ENCODE peak calls at places on chromosomes 13 and 19, in four cellular contexts. E is choroid plexus epithelial cell, N is mesothelial cell of epicardium, D is endothelial cell. C is an unnamed sample.

GRCh38 chr13:50127017-50127725 is 111.9 kb downstream of the KCNRG start:
- DNase-seq in E (peak), N (peak), D (peak), C (no peak)

GRCh38 chr13:44826586-44827350 is 162.5 kb downstream of the NUFIP1 start:
- DNase-seq in E (no peak), N (no peak), D (no peak), C (no peak)

GRCh38 chr13:79194727-79195126 is 211.3 kb downstream of the RBM26 start:
- DNase-seq in E (no peak), N (no peak), D (no peak), C (no peak)

GRCh38 chr13:69306766-69307165 is 800.9 kb upstream of the ATXN8OS start:
- DNase-seq in E (no peak), N (no peak), D (no peak), C (no peak)

GRCh38 chr13:72295173-72295572 is 428.2 kb upstream of the DACH1 start:
- DNase-seq in E (peak), N (no peak), D (peak), C (no peak)

GRCh38 chr13:94009696-94010095 is 469.8 kb downstream of the DCT start:
- DNase-seq in E (peak), N (no peak), D (no peak), C (no peak)

GRCh38 chr19:1163283-1163933 is 10.7 kb downstream of the SBNO2 start:
- DNase-seq in E (no peak), N (no peak), D (no peak), C (no peak)

GRCh38 chr19:48780684-48781391 is 25.5 kb downstream of the FGF21 start:
- DNase-seq in E (peak), N (no peak), D (no peak), C (no peak)

GRCh38 chr19:44905437-44906160 is at the start of gene APOE:
- DNase-seq in E (peak), N (peak), D (peak), C (no peak)

GRCh38 chr13:88068975-88069374 is 397.8 kb downstream of the SLITRK5 start:
- DNase-seq in E (no peak), N (no peak), D (peak), C (no peak)

GRCh38 chr13:85148009-85148408 is 651.2 kb downstream of the SLITRK6 start:
- DNase-seq in E (peak), N (no peak), D (no peak), C (no peak)

GRCh38 chr13:87677334-87678234 is 6.4 kb downstream of the SLITRK5 start:
- DNase-seq in E (no peak), N (no peak), D (peak), C (no peak)

GRCh38 chr19:29188289-29188688 is 24.7 kb downstream of the UQCRFS1 start:
- DNase-seq in E (no peak), N (no peak), D (no peak), C (no peak)

GRCh38 chr13:57409121-57409520 is 222.4 kb upstream of the PCDH17 start:
- DNase-seq in E (no peak), N (no peak), D (no peak), C (no peak)

GRCh38 chr13:111114362-111115050 is 604 bp upstream of the ARHGEF7 start:
- DNase-seq in E (peak), N (peak), D (peak), C (no peak)

GRCh38 chr19:38384209-38385027 is 3.4 kb downstream of the GGN start:
- DNase-seq in E (peak), N (no peak), D (peak), C (no peak)
- TF ChIP-seq CTCF in E (peak), N (no peak), D (no peak), C (peak)

GRCh38 chr19:55252760-55253159 is 6.1 kb downstream of the PPP6R1 start:
- DNase-seq in E (no peak), N (no peak), D (no peak), C (no peak)
- TF ChIP-seq CTCF in E (no peak), N (no peak), D (no peak), C (no peak)

GRCh38 chr19:46015961-46016425 is 6.9 kb downstream of the PGLYRP1 start:
- DNase-seq in E (no peak), N (no peak), D (peak), C (no peak)

GRCh38 chr19:46017874-46018675 is 4.8 kb downstream of the PGLYRP1 start:
- DNase-seq in E (no peak), N (no peak), D (no peak), C (no peak)

GRCh38 chr19:46016426-46017094 is 6.3 kb downstream of the PGLYRP1 start:
- DNase-seq in E (peak), N (peak), D (peak), C (peak)

GRCh38 chr19:46018729-46019251 is 4.1 kb downstream of the PGLYRP1 start:
- DNase-seq in E (no peak), N (no peak), D (no peak), C (no peak)

DNA sequence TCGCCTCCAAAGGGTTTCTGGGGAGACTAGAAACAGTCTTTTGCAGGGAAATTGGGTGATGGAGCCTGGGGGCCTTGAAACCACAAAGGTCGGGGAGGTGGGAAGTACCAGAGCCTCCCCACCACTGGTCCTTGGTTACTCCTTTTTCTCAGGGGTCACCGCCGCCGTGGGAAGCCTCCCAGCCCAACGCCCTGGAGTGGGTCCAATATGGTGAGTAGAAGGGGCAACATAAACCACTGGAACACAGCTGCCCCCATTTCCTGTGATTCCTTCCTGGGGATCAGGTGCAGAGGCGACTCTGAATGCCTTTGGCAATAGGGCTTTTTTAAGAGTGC is 5.8 kb downstream of the PGLYRP1 start:
- DNase-seq in E (no peak), N (no peak), D (no peak), C (no peak)
- TF ChIP-seq CTCF in E (no peak), N (peak), D (peak), C (no peak)

GRCh38 chr19:12665281-12665573 is 1.3 kb downstream of the MAN2B1 start:
- DNase-seq in E (no peak), N (no peak), D (no peak), C (no peak)

GRCh38 chr19:12667903-12668302 is 1.3 kb downstream of the WDR83 start:
- DNase-seq in E (no peak), N (no peak), D (no peak), C (no peak)

GRCh38 chr19:12664406-12665280 is 1.9 kb downstream of the MAN2B1 start:
- DNase-seq in E (no peak), N (no peak), D (no peak), C (no peak)

GRCh38 chr19:12665646-12666304 is 767 bp downstream of the MAN2B1 start:
- DNase-seq in E (no peak), N (no peak), D (no peak), C (no peak)

DNA sequence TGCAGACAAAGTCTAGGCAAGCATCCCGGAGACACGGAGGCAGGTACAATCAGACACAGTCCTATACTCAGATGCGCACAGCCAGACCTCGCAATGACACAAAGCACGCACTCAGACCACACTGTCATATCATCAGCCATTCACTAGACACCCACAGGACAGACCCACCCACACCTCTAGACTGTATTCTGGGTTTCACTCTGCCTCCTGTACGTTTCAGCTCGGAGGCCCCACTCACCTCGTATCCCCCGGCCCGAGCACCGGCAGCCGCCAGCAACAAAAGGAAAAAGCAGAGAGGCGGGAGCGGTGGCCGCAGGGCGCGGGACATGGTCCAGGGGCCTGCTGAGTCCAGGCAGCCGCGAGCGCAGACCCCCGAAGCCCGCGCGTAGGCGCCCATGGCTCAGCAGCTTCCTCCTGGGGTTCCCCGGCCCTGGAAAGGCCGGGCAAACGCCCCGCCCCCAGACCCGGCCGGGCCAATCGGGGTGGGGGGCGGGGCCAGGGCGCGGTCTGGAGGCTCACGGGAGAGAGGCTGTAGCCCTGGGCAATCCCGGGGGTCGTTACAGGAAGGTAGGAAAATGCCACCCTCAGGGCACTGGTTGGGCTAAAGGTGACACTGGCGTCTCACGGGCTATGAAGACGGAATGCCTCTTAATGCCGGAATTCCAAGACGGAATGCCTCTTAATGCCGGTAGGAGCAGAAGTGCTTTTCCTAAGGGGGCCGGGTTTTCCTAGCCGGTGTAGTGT is at the start of the genes MAN2B1 and WDR83:
- DNase-seq in E (peak), N (peak), D (peak), C (peak)
- TF ChIP-seq CTCF in E (no peak), N (no peak), D (no peak), C (no peak)

GRCh38 chr13:30257433-30258099 is 49.8 kb downstream of the KATNAL1 start:
- DNase-seq in E (peak), N (no peak), D (no peak), C (no peak)

GRCh38 chr13:30256713-30257432 is 50.5 kb downstream of the KATNAL1 start:
- DNase-seq in E (peak), N (no peak), D (no peak), C (no peak)

GRCh38 chr13:30253830-30254229 is 53.5 kb downstream of the KATNAL1 start:
- DNase-seq in E (no peak), N (no peak), D (no peak), C (no peak)

GRCh38 chr13:30255696-30256095 is 51.7 kb downstream of the KATNAL1 start:
- DNase-seq in E (no peak), N (no peak), D (no peak), C (no peak)
- TF ChIP-seq CTCF in E (peak), N (no peak), D (no peak), C (no peak)

GRCh38 chr13:73849292-73849691 is 284.9 kb downstream of the KLF12 start:
- DNase-seq in E (peak), N (no peak), D (peak), C (no peak)
- TF ChIP-seq CTCF in E (peak), N (no peak), D (peak), C (peak)

GRCh38 chr19:8988204-8988603 is 22.0 kb downstream of the MUC16 start:
- DNase-seq in E (no peak), N (no peak), D (no peak), C (no peak)
- TF ChIP-seq CTCF in E (no peak), N (peak), D (peak), C (no peak)

DNA sequence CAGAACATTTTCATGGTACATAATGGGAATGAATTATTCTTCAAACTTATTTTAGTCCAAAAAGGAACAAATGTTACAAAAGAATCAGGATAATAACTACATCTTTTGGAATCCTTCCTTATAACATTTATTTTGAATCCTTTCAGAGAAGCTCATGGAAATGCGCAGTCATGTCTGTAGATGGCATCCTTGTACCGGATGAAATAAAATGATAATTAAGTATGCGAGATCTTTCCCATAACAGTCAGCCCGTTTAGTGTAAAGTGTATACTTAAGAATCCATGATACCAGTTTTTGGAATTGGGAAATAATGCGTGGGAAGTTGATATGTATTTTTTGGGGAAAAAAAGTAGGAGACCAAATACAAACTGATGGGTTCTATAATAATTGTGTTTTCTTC is 418.8 kb downstream of the GPC5 start:
- DNase-seq in E (peak), N (no peak), D (no peak), C (no peak)
- TF ChIP-seq CTCF in E (peak), N (no peak), D (no peak), C (peak)

DNA sequence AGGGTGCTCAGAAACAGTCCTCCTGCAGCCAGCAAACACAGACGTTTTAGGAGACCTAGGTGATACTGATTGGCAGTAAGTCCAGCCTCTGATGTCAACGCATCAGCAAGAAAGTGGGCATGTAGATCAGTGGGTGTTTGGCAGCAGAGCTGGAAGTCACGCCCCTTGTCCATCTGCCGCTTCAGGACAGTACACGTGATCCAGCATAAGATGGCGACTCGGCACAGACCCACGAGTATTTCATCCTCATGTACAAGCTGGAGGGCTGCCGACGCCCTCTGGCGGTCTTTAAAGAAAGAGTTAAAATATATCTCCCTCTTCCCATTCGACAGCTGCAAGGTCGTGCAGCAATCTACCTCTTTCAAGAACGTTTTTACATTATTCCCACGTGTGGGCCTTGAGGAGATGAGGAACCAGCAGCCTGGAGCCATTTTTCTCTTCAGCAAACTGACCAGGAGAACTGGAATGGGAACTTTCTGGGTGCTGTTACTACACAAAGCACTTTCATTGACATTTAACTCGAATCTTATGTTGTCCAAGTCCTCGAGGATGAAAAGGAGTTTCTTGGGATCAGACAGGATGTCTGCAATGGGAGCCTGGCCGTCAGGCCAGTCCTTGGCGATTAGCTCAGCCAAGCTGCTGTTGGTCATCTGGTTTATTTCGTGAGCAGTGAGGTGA is 22.3 kb downstream of the NLRP11 start:
- DNase-seq in E (peak), N (no peak), D (no peak), C (peak)
- TF ChIP-seq CTCF in E (peak), N (no peak), D (no peak), C (no peak)

C was measured in osteocyte.